ENCODE peak calls at places on chromosomes 7 and 10, in ten cellular contexts. One of them, this sample, is unnamed.

GRCh38 chr7:1779445-1779844 is 109.4 kb downstream of the ELFN1 start:
- DNase-seq in nephron progenitor cell: no peak
- DNase-seq in choroid plexus epithelial cell: no peak
- DNase-seq in NCI-H1105 treated with DMSO at 0.1 percent for 48 hours: no peak
- DNase-seq in stimulated activated CD8-positive, alpha-beta memory T cell treated with anti-CD3 and anti-CD28 coated beads, Interleukin-2, amount 100 ng/mL, for 1 hour: no peak
- DNase-seq in T-helper 1 cell: no peak
- DNase-seq in left lobe of liver: peak
- DNase-seq in GM03348: no peak
- DNase-seq in iPS-NIHi11: no peak
- DNase-seq in CD8-positive, alpha-beta memory T cell: no peak
- DNase-seq in this sample: no peak

GRCh38 chr10:100349087-100349486 is 2.1 kb downstream of the SCD start:
- DNase-seq in nephron progenitor cell: no peak
- DNase-seq in choroid plexus epithelial cell: no peak
- DNase-seq in NCI-H1105 treated with DMSO at 0.1 percent for 48 hours: no peak
- DNase-seq in stimulated activated CD8-positive, alpha-beta memory T cell treated with anti-CD3 and anti-CD28 coated beads, Interleukin-2, amount 100 ng/mL, for 1 hour: no peak
- DNase-seq in T-helper 1 cell: no peak
- DNase-seq in left lobe of liver: no peak
- DNase-seq in GM03348: no peak
- DNase-seq in iPS-NIHi11: no peak
- DNase-seq in CD8-positive, alpha-beta memory T cell: no peak
- DNase-seq in this sample: no peak

GRCh38 chr7:55026867-55027490 is 8.2 kb downstream of the EGFR start:
- DNase-seq in nephron progenitor cell: no peak
- DNase-seq in choroid plexus epithelial cell: no peak
- DNase-seq in NCI-H1105 treated with DMSO at 0.1 percent for 48 hours: no peak
- DNase-seq in stimulated activated CD8-positive, alpha-beta memory T cell treated with anti-CD3 and anti-CD28 coated beads, Interleukin-2, amount 100 ng/mL, for 1 hour: no peak
- DNase-seq in T-helper 1 cell: no peak
- DNase-seq in left lobe of liver: no peak
- DNase-seq in GM03348: peak
- DNase-seq in iPS-NIHi11: no peak
- DNase-seq in CD8-positive, alpha-beta memory T cell: no peak
- DNase-seq in this sample: no peak

GRCh38 chr10:31515116-31515515 is 196.1 kb downstream of the ZEB1 start:
- DNase-seq in nephron progenitor cell: no peak
- DNase-seq in choroid plexus epithelial cell: no peak
- DNase-seq in NCI-H1105 treated with DMSO at 0.1 percent for 48 hours: no peak
- DNase-seq in stimulated activated CD8-positive, alpha-beta memory T cell treated with anti-CD3 and anti-CD28 coated beads, Interleukin-2, amount 100 ng/mL, for 1 hour: no peak
- DNase-seq in T-helper 1 cell: no peak
- DNase-seq in left lobe of liver: no peak
- DNase-seq in GM03348: no peak
- DNase-seq in iPS-NIHi11: no peak
- DNase-seq in CD8-positive, alpha-beta memory T cell: no peak
- DNase-seq in this sample: no peak

GRCh38 chr7:106050002-106050742 is 61.9 kb downstream of the SYPL1 start:
- DNase-seq in nephron progenitor cell: no peak
- DNase-seq in choroid plexus epithelial cell: peak
- DNase-seq in NCI-H1105 treated with DMSO at 0.1 percent for 48 hours: no peak
- DNase-seq in stimulated activated CD8-positive, alpha-beta memory T cell treated with anti-CD3 and anti-CD28 coated beads, Interleukin-2, amount 100 ng/mL, for 1 hour: no peak
- DNase-seq in T-helper 1 cell: no peak
- DNase-seq in left lobe of liver: no peak
- DNase-seq in GM03348: peak
- DNase-seq in iPS-NIHi11: no peak
- DNase-seq in CD8-positive, alpha-beta memory T cell: no peak
- DNase-seq in this sample: no peak

GRCh38 chr7:88668591-88668990 is 90.9 kb upstream of the ZNF804B start:
- DNase-seq in nephron progenitor cell: no peak
- DNase-seq in choroid plexus epithelial cell: no peak
- DNase-seq in NCI-H1105 treated with DMSO at 0.1 percent for 48 hours: no peak
- DNase-seq in stimulated activated CD8-positive, alpha-beta memory T cell treated with anti-CD3 and anti-CD28 coated beads, Interleukin-2, amount 100 ng/mL, for 1 hour: no peak
- DNase-seq in T-helper 1 cell: no peak
- DNase-seq in left lobe of liver: no peak
- DNase-seq in GM03348: no peak
- DNase-seq in iPS-NIHi11: no peak
- DNase-seq in CD8-positive, alpha-beta memory T cell: no peak
- DNase-seq in this sample: no peak

GRCh38 chr7:70498232-70498631 is 633.7 kb upstream of the GALNT17 start:
- DNase-seq in nephron progenitor cell: no peak
- DNase-seq in choroid plexus epithelial cell: no peak
- DNase-seq in NCI-H1105 treated with DMSO at 0.1 percent for 48 hours: peak
- DNase-seq in stimulated activated CD8-positive, alpha-beta memory T cell treated with anti-CD3 and anti-CD28 coated beads, Interleukin-2, amount 100 ng/mL, for 1 hour: no peak
- DNase-seq in T-helper 1 cell: no peak
- DNase-seq in left lobe of liver: no peak
- DNase-seq in GM03348: no peak
- DNase-seq in iPS-NIHi11: no peak
- DNase-seq in CD8-positive, alpha-beta memory T cell: no peak
- DNase-seq in this sample: no peak

GRCh38 chr10:75407296-75407715 is 5.7 kb upstream of the ZNF503 start:
- DNase-seq in nephron progenitor cell: peak
- DNase-seq in choroid plexus epithelial cell: no peak
- DNase-seq in NCI-H1105 treated with DMSO at 0.1 percent for 48 hours: no peak
- DNase-seq in stimulated activated CD8-positive, alpha-beta memory T cell treated with anti-CD3 and anti-CD28 coated beads, Interleukin-2, amount 100 ng/mL, for 1 hour: no peak
- DNase-seq in T-helper 1 cell: no peak
- DNase-seq in left lobe of liver: no peak
- DNase-seq in GM03348: no peak
- DNase-seq in iPS-NIHi11: no peak
- DNase-seq in CD8-positive, alpha-beta memory T cell: no peak
- DNase-seq in this sample: no peak

GRCh38 chr7:50867048-50867383 is 84.3 kb upstream of the GRB10 start:
- DNase-seq in nephron progenitor cell: no peak
- DNase-seq in choroid plexus epithelial cell: no peak
- DNase-seq in NCI-H1105 treated with DMSO at 0.1 percent for 48 hours: no peak
- DNase-seq in stimulated activated CD8-positive, alpha-beta memory T cell treated with anti-CD3 and anti-CD28 coated beads, Interleukin-2, amount 100 ng/mL, for 1 hour: no peak
- DNase-seq in T-helper 1 cell: no peak
- DNase-seq in left lobe of liver: no peak
- DNase-seq in GM03348: no peak
- DNase-seq in iPS-NIHi11: no peak
- DNase-seq in CD8-positive, alpha-beta memory T cell: no peak
- DNase-seq in this sample: no peak

GRCh38 chr10:119305860-119306513 is 98.6 kb downstream of the GRK5 start:
- DNase-seq in nephron progenitor cell: no peak
- DNase-seq in choroid plexus epithelial cell: peak
- DNase-seq in NCI-H1105 treated with DMSO at 0.1 percent for 48 hours: no peak
- DNase-seq in stimulated activated CD8-positive, alpha-beta memory T cell treated with anti-CD3 and anti-CD28 coated beads, Interleukin-2, amount 100 ng/mL, for 1 hour: peak
- DNase-seq in T-helper 1 cell: peak
- DNase-seq in left lobe of liver: no peak
- DNase-seq in GM03348: peak
- DNase-seq in iPS-NIHi11: no peak
- DNase-seq in CD8-positive, alpha-beta memory T cell: peak
- DNase-seq in this sample: peak

GRCh38 chr10:103598654-103599115 is 105.2 kb downstream of the NEURL1 start:
- DNase-seq in nephron progenitor cell: peak
- DNase-seq in choroid plexus epithelial cell: peak
- DNase-seq in NCI-H1105 treated with DMSO at 0.1 percent for 48 hours: peak
- DNase-seq in stimulated activated CD8-positive, alpha-beta memory T cell treated with anti-CD3 and anti-CD28 coated beads, Interleukin-2, amount 100 ng/mL, for 1 hour: no peak
- DNase-seq in T-helper 1 cell: no peak
- DNase-seq in left lobe of liver: no peak
- DNase-seq in GM03348: peak
- DNase-seq in iPS-NIHi11: peak
- DNase-seq in CD8-positive, alpha-beta memory T cell: no peak
- DNase-seq in this sample: peak

GRCh38 chr7:120714945-120715344 is 143.0 kb downstream of the TSPAN12 start:
- DNase-seq in nephron progenitor cell: no peak
- DNase-seq in choroid plexus epithelial cell: no peak
- DNase-seq in NCI-H1105 treated with DMSO at 0.1 percent for 48 hours: no peak
- DNase-seq in stimulated activated CD8-positive, alpha-beta memory T cell treated with anti-CD3 and anti-CD28 coated beads, Interleukin-2, amount 100 ng/mL, for 1 hour: no peak
- DNase-seq in T-helper 1 cell: no peak
- DNase-seq in left lobe of liver: no peak
- DNase-seq in GM03348: no peak
- DNase-seq in iPS-NIHi11: no peak
- DNase-seq in CD8-positive, alpha-beta memory T cell: no peak
- DNase-seq in this sample: no peak

GRCh38 chr10:88194041-88194887 is 330.8 kb downstream of the PTEN start:
- DNase-seq in nephron progenitor cell: no peak
- DNase-seq in choroid plexus epithelial cell: no peak
- DNase-seq in NCI-H1105 treated with DMSO at 0.1 percent for 48 hours: no peak
- DNase-seq in stimulated activated CD8-positive, alpha-beta memory T cell treated with anti-CD3 and anti-CD28 coated beads, Interleukin-2, amount 100 ng/mL, for 1 hour: peak
- DNase-seq in T-helper 1 cell: peak
- DNase-seq in left lobe of liver: no peak
- DNase-seq in GM03348: no peak
- DNase-seq in iPS-NIHi11: no peak
- DNase-seq in CD8-positive, alpha-beta memory T cell: peak
- DNase-seq in this sample: no peak

GRCh38 chr10:86523348-86523747 is 1.8 kb upstream of the WAPL start:
- DNase-seq in nephron progenitor cell: peak
- DNase-seq in choroid plexus epithelial cell: peak
- DNase-seq in NCI-H1105 treated with DMSO at 0.1 percent for 48 hours: no peak
- DNase-seq in stimulated activated CD8-positive, alpha-beta memory T cell treated with anti-CD3 and anti-CD28 coated beads, Interleukin-2, amount 100 ng/mL, for 1 hour: no peak
- DNase-seq in T-helper 1 cell: no peak
- DNase-seq in left lobe of liver: no peak
- DNase-seq in GM03348: peak
- DNase-seq in iPS-NIHi11: no peak
- DNase-seq in CD8-positive, alpha-beta memory T cell: no peak
- DNase-seq in this sample: peak

GRCh38 chr10:97876387-97876786 is 26.7 kb downstream of the GOLGA7B start:
- DNase-seq in nephron progenitor cell: no peak
- DNase-seq in choroid plexus epithelial cell: no peak
- DNase-seq in NCI-H1105 treated with DMSO at 0.1 percent for 48 hours: no peak
- DNase-seq in stimulated activated CD8-positive, alpha-beta memory T cell treated with anti-CD3 and anti-CD28 coated beads, Interleukin-2, amount 100 ng/mL, for 1 hour: no peak
- DNase-seq in T-helper 1 cell: no peak
- DNase-seq in left lobe of liver: no peak
- DNase-seq in GM03348: no peak
- DNase-seq in iPS-NIHi11: peak
- DNase-seq in CD8-positive, alpha-beta memory T cell: no peak
- DNase-seq in this sample: no peak

GRCh38 chr10:128009768-128010167 is 102.9 kb downstream of the PTPRE start:
- DNase-seq in nephron progenitor cell: no peak
- DNase-seq in choroid plexus epithelial cell: peak
- DNase-seq in NCI-H1105 treated with DMSO at 0.1 percent for 48 hours: no peak
- DNase-seq in stimulated activated CD8-positive, alpha-beta memory T cell treated with anti-CD3 and anti-CD28 coated beads, Interleukin-2, amount 100 ng/mL, for 1 hour: no peak
- DNase-seq in T-helper 1 cell: no peak
- DNase-seq in left lobe of liver: no peak
- DNase-seq in GM03348: no peak
- DNase-seq in iPS-NIHi11: no peak
- DNase-seq in CD8-positive, alpha-beta memory T cell: no peak
- DNase-seq in this sample: no peak

GRCh38 chr10:17003151-17003550 is 126.5 kb downstream of the CUBN start:
- DNase-seq in nephron progenitor cell: no peak
- DNase-seq in choroid plexus epithelial cell: peak
- DNase-seq in NCI-H1105 treated with DMSO at 0.1 percent for 48 hours: no peak
- DNase-seq in stimulated activated CD8-positive, alpha-beta memory T cell treated with anti-CD3 and anti-CD28 coated beads, Interleukin-2, amount 100 ng/mL, for 1 hour: peak
- DNase-seq in T-helper 1 cell: peak
- DNase-seq in left lobe of liver: no peak
- DNase-seq in GM03348: peak
- DNase-seq in iPS-NIHi11: no peak
- DNase-seq in CD8-positive, alpha-beta memory T cell: peak
- DNase-seq in this sample: peak

GRCh38 chr7:135236727-135237126 is 3.1 kb downstream of the STRA8 start:
- DNase-seq in nephron progenitor cell: no peak
- DNase-seq in choroid plexus epithelial cell: no peak
- DNase-seq in NCI-H1105 treated with DMSO at 0.1 percent for 48 hours: no peak
- DNase-seq in stimulated activated CD8-positive, alpha-beta memory T cell treated with anti-CD3 and anti-CD28 coated beads, Interleukin-2, amount 100 ng/mL, for 1 hour: no peak
- DNase-seq in T-helper 1 cell: no peak
- DNase-seq in left lobe of liver: no peak
- DNase-seq in GM03348: no peak
- DNase-seq in iPS-NIHi11: no peak
- DNase-seq in CD8-positive, alpha-beta memory T cell: no peak
- DNase-seq in this sample: no peak

GRCh38 chr7:142482899-142483658 is 225.2 kb upstream of the PRSS58 start:
- DNase-seq in nephron progenitor cell: peak
- DNase-seq in choroid plexus epithelial cell: peak
- DNase-seq in NCI-H1105 treated with DMSO at 0.1 percent for 48 hours: peak
- DNase-seq in stimulated activated CD8-positive, alpha-beta memory T cell treated with anti-CD3 and anti-CD28 coated beads, Interleukin-2, amount 100 ng/mL, for 1 hour: peak
- DNase-seq in T-helper 1 cell: peak
- DNase-seq in left lobe of liver: no peak
- DNase-seq in GM03348: peak
- DNase-seq in iPS-NIHi11: peak
- DNase-seq in CD8-positive, alpha-beta memory T cell: no peak
- DNase-seq in this sample: peak

GRCh38 chr10:124509836-124510535 is 48.4 kb downstream of the LHPP start:
- DNase-seq in nephron progenitor cell: peak
- DNase-seq in choroid plexus epithelial cell: no peak
- DNase-seq in NCI-H1105 treated with DMSO at 0.1 percent for 48 hours: no peak
- DNase-seq in stimulated activated CD8-positive, alpha-beta memory T cell treated with anti-CD3 and anti-CD28 coated beads, Interleukin-2, amount 100 ng/mL, for 1 hour: no peak
- DNase-seq in T-helper 1 cell: no peak
- DNase-seq in left lobe of liver: no peak
- DNase-seq in GM03348: no peak
- DNase-seq in iPS-NIHi11: no peak
- DNase-seq in CD8-positive, alpha-beta memory T cell: no peak
- DNase-seq in this sample: no peak

GRCh38 chr7:121872831-121873764 is at the start of gene PTPRZ1:
- DNase-seq in nephron progenitor cell: peak
- DNase-seq in choroid plexus epithelial cell: peak
- DNase-seq in NCI-H1105 treated with DMSO at 0.1 percent for 48 hours: peak
- DNase-seq in stimulated activated CD8-positive, alpha-beta memory T cell treated with anti-CD3 and anti-CD28 coated beads, Interleukin-2, amount 100 ng/mL, for 1 hour: no peak
- DNase-seq in T-helper 1 cell: no peak
- DNase-seq in left lobe of liver: peak
- DNase-seq in GM03348: peak
- DNase-seq in iPS-NIHi11: peak
- DNase-seq in CD8-positive, alpha-beta memory T cell: no peak
- DNase-seq in this sample: peak

GRCh38 chr7:3238525-3239210 is 62.4 kb upstream of the SDK1 start:
- DNase-seq in nephron progenitor cell: no peak
- DNase-seq in choroid plexus epithelial cell: peak
- DNase-seq in NCI-H1105 treated with DMSO at 0.1 percent for 48 hours: no peak
- DNase-seq in stimulated activated CD8-positive, alpha-beta memory T cell treated with anti-CD3 and anti-CD28 coated beads, Interleukin-2, amount 100 ng/mL, for 1 hour: no peak
- DNase-seq in T-helper 1 cell: no peak
- DNase-seq in left lobe of liver: no peak
- DNase-seq in GM03348: no peak
- DNase-seq in iPS-NIHi11: no peak
- DNase-seq in CD8-positive, alpha-beta memory T cell: no peak
- DNase-seq in this sample: no peak

GRCh38 chr10:62071846-62072281 is 170.4 kb downstream of the ARID5B start:
- DNase-seq in nephron progenitor cell: no peak
- DNase-seq in choroid plexus epithelial cell: no peak
- DNase-seq in NCI-H1105 treated with DMSO at 0.1 percent for 48 hours: no peak
- DNase-seq in stimulated activated CD8-positive, alpha-beta memory T cell treated with anti-CD3 and anti-CD28 coated beads, Interleukin-2, amount 100 ng/mL, for 1 hour: no peak
- DNase-seq in T-helper 1 cell: peak
- DNase-seq in left lobe of liver: no peak
- DNase-seq in GM03348: no peak
- DNase-seq in iPS-NIHi11: no peak
- DNase-seq in CD8-positive, alpha-beta memory T cell: no peak
- DNase-seq in this sample: no peak

GRCh38 chr10:26157734-26158133 is 58.8 kb upstream of the GAD2 start:
- DNase-seq in nephron progenitor cell: no peak
- DNase-seq in choroid plexus epithelial cell: no peak
- DNase-seq in NCI-H1105 treated with DMSO at 0.1 percent for 48 hours: no peak
- DNase-seq in stimulated activated CD8-positive, alpha-beta memory T cell treated with anti-CD3 and anti-CD28 coated beads, Interleukin-2, amount 100 ng/mL, for 1 hour: no peak
- DNase-seq in T-helper 1 cell: no peak
- DNase-seq in left lobe of liver: no peak
- DNase-seq in GM03348: no peak
- DNase-seq in iPS-NIHi11: peak
- DNase-seq in CD8-positive, alpha-beta memory T cell: no peak
- DNase-seq in this sample: no peak

GRCh38 chr7:133645870-133646492 is 393.1 kb downstream of the EXOC4 start:
- DNase-seq in nephron progenitor cell: no peak
- DNase-seq in choroid plexus epithelial cell: no peak
- DNase-seq in NCI-H1105 treated with DMSO at 0.1 percent for 48 hours: no peak
- DNase-seq in stimulated activated CD8-positive, alpha-beta memory T cell treated with anti-CD3 and anti-CD28 coated beads, Interleukin-2, amount 100 ng/mL, for 1 hour: no peak
- DNase-seq in T-helper 1 cell: no peak
- DNase-seq in left lobe of liver: no peak
- DNase-seq in GM03348: no peak
- DNase-seq in iPS-NIHi11: no peak
- DNase-seq in CD8-positive, alpha-beta memory T cell: no peak
- DNase-seq in this sample: no peak

This sample was measured in osteoblast.